ENCODE peak calls at places on chromosomes 5 and 9, in five cellular contexts. T is lower leg skin, R is heart left ventricle, U is BE2C, D is GM23338. P is an unnamed sample.

GRCh38 chr5:34709861-34710673 is 53.9 kb downstream of the RAI14 start:
- DNase-seq in U (no peak), R (no peak), D (no peak), T (no peak), P (no peak)

GRCh38 chr9:14180942-14181270 is 133.0 kb downstream of the NFIB start:
- DNase-seq in U (no peak), R (no peak), T (no peak), D (no peak), P (no peak)

GRCh38 chr5:16464664-16465543 is 696 bp downstream of the ZNF622 start:
- DNase-seq in U (no peak), T (no peak), D (peak), R (no peak), P (no peak)

GRCh38 chr5:125229556-125229955 is 483.1 kb upstream of the ZNF608 start:
- DNase-seq in T (no peak), R (no peak), U (no peak), D (no peak), P (no peak)

GRCh38 chr5:18772475-18772874 is 1138.2 kb downstream of the TAF11L14 start:
- DNase-seq in U (peak), R (no peak), T (no peak), D (peak), P (no peak)

GRCh38 chr5:62268239-62268638 is 37.8 kb upstream of the KIF2A start:
- DNase-seq in D (peak), R (no peak), T (no peak), U (no peak), P (no peak)

GRCh38 chr9:100408541-100409175 is 18.3 kb upstream of the MSANTD3 start:
- DNase-seq in D (no peak), U (no peak), T (no peak), R (no peak), P (no peak)

GRCh38 chr5:162824360-162824759 is 613.0 kb upstream of the CCNG1 start:
- DNase-seq in T (no peak), D (no peak), U (no peak), R (no peak), P (no peak)

GRCh38 chr9:136087741-136088480 is 7.2 kb downstream of the NACC2 start:
- DNase-seq in D (no peak), R (no peak), T (no peak), U (peak), P (no peak)

GRCh38 chr9:130689937-130690700 is 3.5 kb upstream of the EXOSC2 start:
- DNase-seq in R (peak), T (no peak), U (peak), D (peak), P (no peak)

GRCh38 chr5:151012857-151013256 is 7.5 kb upstream of the GPX3 start:
- DNase-seq in T (no peak), D (no peak), U (no peak), R (no peak), P (no peak)

GRCh38 chr9:10274156-10274555 is 338.6 kb downstream of the PTPRD start:
- DNase-seq in R (no peak), D (peak), U (no peak), T (no peak), P (no peak)

GRCh38 chr5:156328766-156329165 is 1.8 kb downstream of the SGCD start:
- DNase-seq in D (no peak), T (no peak), R (no peak), U (no peak), P (no peak)

GRCh38 chr5:74767579-74767913 is 497 bp downstream of the NSA2 start:
- DNase-seq in U (peak), D (peak), R (no peak), T (no peak), P (no peak)

GRCh38 chr5:13350754-13351153 is 593.7 kb downstream of the DNAH5 start:
- DNase-seq in U (no peak), R (no peak), D (no peak), T (no peak), P (no peak)

GRCh38 chr9:29176786-29177185 is 1603.5 kb upstream of the C9orf72 start:
- DNase-seq in R (no peak), U (no peak), D (no peak), T (no peak), P (no peak)

GRCh38 chr5:147731708-147732551 is 50.6 kb downstream of the JAKMIP2 start:
- DNase-seq in U (no peak), R (no peak), D (no peak), T (no peak), P (no peak)

DNA sequence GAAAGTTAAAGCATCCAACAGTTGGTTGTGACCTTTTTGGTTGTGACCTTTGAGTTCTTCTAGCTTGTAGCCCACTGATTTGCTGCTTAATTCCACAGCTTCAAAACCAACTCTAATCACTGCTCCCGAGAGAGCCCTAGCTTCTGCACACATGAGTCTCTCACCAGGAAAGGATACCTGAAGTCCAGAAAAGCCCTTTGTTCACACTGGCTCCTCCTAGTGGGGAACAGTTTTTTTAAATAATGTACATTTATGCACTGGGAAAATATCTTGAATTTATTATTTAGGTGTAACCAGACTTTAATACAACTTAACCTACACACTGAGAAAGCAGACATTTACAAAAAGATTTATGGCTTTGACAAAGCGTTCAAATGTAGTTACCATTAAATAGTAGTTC is 120.2 kb upstream of the CCDC152 start:
- DNase-seq in R (no peak), D (no peak), T (no peak), U (no peak), P (no peak)
- TF ChIP-seq CTCF in R (no peak), D (peak), T (no peak), U (peak), P (no peak)

GRCh38 chr5:172008689-172009141 is 2.3 kb upstream of the FBXW11 start:
- DNase-seq in D (peak), U (no peak), R (no peak), T (no peak), P (no peak)

GRCh38 chr5:172007795-172008465 is 1.5 kb upstream of the FBXW11 start:
- DNase-seq in R (no peak), U (no peak), T (no peak), D (no peak), P (no peak)

GRCh38 chr5:172009536-172010270 is 3.3 kb upstream of the FBXW11 start:
- DNase-seq in R (no peak), U (no peak), D (no peak), T (no peak), P (no peak)

GRCh38 chr5:172007153-172007794 is 836 bp upstream of the FBXW11 start:
- DNase-seq in U (no peak), T (no peak), R (no peak), D (peak), P (no peak)

DNA sequence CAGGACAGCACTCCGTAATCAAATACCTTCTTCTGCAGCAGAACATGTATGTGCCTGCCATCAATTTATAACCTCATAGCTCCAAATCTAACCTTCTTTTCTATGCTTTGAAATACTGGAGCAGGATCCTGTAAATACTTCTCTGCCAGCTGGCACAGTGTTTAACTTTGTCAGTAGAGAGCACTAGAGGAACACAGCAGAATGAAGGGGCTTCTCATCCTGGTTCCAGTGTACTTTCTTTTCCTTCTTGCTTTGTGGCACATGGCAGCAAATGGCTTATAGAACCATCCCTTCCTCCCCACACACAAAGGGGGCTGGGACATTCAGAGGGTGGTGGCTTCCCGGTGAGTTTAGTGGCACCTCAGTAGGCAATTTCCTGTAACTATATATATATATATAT is 3.8 kb upstream of the FBXW11 start:
- DNase-seq in R (no peak), T (no peak), D (peak), U (no peak), P (no peak)
- TF ChIP-seq CTCF in R (no peak), T (no peak), D (peak), U (peak), P (no peak)

GRCh38 chr5:134524826-134525686 is at the start of gene JADE2:
- DNase-seq in D (peak), R (peak), U (peak), T (peak), P (peak)

GRCh38 chr5:134524219-134524825 is 1.1 kb upstream of the JADE2 start:
- DNase-seq in R (peak), U (peak), D (peak), T (peak), P (peak)

GRCh38 chr5:134526483-134527155 is 1.1 kb downstream of the JADE2 start:
- DNase-seq in D (peak), R (peak), T (peak), U (peak), P (peak)

GRCh38 chr5:134527156-134527960 is 1.9 kb downstream of the JADE2 start:
- DNase-seq in D (peak), U (peak), R (peak), T (peak), P (peak)

GRCh38 chr5:134525687-134526482 is 415 bp downstream of the JADE2 start:
- DNase-seq in U (peak), D (peak), T (peak), R (peak), P (peak)
- TF ChIP-seq CTCF in U (peak), D (no peak), T (no peak), R (peak), P (no peak)

GRCh38 chr9:121662896-121663580 is 11.6 kb downstream of the DAB2IP start:
- DNase-seq in D (no peak), U (no peak), T (no peak), R (no peak), P (no peak)

GRCh38 chr9:121661328-121661727 is 9.9 kb downstream of the DAB2IP start:
- DNase-seq in U (no peak), D (no peak), T (no peak), R (no peak), P (no peak)

GRCh38 chr9:121660367-121660766 is 8.9 kb downstream of the DAB2IP start:
- DNase-seq in R (no peak), U (no peak), D (no peak), T (no peak), P (no peak)

GRCh38 chr9:121662359-121662758 is 10.9 kb downstream of the DAB2IP start:
- DNase-seq in U (no peak), R (no peak), D (no peak), T (no peak), P (no peak)

GRCh38 chr9:121660876-121661275 is 9.4 kb downstream of the DAB2IP start:
- DNase-seq in T (no peak), U (no peak), D (no peak), R (no peak), P (no peak)
- TF ChIP-seq CTCF in T (no peak), U (no peak), D (no peak), R (no peak), P (no peak)

DNA sequence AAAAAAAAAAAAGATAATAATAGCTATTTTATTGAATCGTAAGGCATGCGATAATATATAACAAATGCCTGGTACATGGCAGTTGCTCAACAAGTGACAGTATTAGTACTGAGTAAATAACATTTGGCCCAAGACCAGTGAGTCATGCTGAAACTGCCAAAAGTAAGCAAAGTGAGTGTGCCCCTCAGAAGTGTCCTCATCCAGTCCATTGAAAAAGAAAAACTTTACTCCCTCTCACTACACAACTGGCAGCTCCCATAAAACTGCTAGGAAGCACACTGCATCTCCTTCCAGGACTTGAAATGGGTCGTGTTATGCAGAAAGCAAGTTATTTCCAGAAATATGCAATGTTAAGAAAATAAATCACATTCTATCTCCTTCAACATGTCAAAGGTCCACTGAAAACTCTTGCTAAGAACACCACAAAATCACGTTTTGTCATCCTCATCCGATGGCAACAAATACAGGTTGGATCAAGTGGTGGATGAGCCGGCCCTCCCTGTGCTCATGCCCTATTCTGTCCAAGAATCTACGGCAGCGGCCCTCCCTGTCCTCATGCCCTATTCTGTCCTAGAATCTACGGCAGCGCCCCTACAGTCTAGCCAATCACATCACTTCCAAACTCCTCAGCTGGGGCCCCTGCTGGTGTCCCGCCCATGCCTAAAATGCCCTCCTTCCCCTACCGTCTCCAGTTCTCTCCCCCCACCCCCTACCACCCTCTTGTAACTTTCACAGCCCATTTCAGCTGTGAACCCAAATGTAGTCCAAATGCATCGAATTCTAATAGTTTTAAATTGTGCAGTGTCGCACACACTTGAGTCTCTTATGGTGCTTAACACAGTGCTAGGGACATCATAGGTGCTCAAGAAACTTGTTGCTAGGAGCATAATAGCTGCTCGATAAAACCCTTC is 12.5 kb downstream of the PTCH1 start:
- DNase-seq in T (no peak), R (peak), D (peak), U (no peak), P (no peak)
- TF ChIP-seq CTCF in T (no peak), R (no peak), D (peak), U (no peak), P (no peak)

GRCh38 chr5:38404667-38405276 is 146.4 kb downstream of the EGFLAM start:
- DNase-seq in T (peak), R (no peak), U (no peak), D (peak), P (no peak)
- TF ChIP-seq CTCF in T (no peak), R (no peak), U (peak), D (peak), P (no peak)

DNA sequence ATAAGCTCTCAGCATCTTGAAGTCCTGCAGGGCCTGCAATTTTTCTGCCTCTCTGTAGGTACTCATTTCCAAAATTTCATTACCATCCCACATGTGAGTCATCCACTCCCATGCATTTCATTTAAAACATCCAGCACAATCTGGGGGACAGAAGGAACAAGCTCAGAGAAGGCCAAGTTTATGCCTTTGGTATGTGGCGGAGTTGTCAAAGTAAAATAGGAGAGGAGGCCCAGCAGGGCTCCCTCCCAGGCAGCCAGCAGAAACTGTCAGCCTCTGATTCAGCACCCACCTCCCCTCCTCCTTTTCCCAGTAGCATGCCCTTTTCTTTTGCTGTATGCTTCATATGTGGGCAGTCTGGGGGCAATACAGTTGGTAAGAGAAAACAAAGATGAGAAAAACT is 126.4 kb upstream of the ZNF366 start:
- DNase-seq in R (no peak), U (no peak), D (no peak), T (no peak), P (no peak)
- TF ChIP-seq CTCF in R (no peak), U (no peak), D (no peak), T (no peak), P (no peak)

P was measured in mesothelial cell of epicardium.